ENCODE peak calls at places on chromosomes 11 and 22, in four cellular contexts. J, O, F and D are unnamed samples.
A peak's percentile ranks its signal among the peaks of the same experiment; 100 is the strongest.

GRCh38 chr11:69327741-69328191 is 33.8 kb downstream of the MYEOV start:
- DNase-seq in F (no peak), O (no peak), J (no peak), D (no peak)

GRCh38 chr11:45982656-45983470 is 60.4 kb downstream of the LARGE2 start:
- DNase-seq in O (peak; percentile 79), J (peak; percentile 74), F (no peak), D (no peak)

GRCh38 chr11:130801287-130802146 is 114.8 kb downstream of the SNX19 start:
- DNase-seq in F (no peak), J (no peak), O (no peak), D (no peak)

GRCh38 chr11:9972917-9973504 is 309.1 kb downstream of the SWAP70 start:
- DNase-seq in O (peak; percentile 39), F (no peak), J (no peak), D (peak; percentile 40)

GRCh38 chr22:46043816-46044717 is 67.1 kb upstream of the WNT7B start:
- DNase-seq in J (peak; percentile 29), F (no peak), O (no peak), D (no peak)

GRCh38 chr11:30573951-30574350 is 12.2 kb downstream of the MPPED2 start:
- DNase-seq in J (no peak), F (no peak), O (no peak), D (no peak)

GRCh38 chr11:69567951-69568808 is 72.8 kb upstream of the CCND1 start:
- DNase-seq in J (no peak), F (no peak), O (no peak), D (peak; percentile 98)

GRCh38 chr11:122213111-122213510 is 97.1 kb upstream of the BLID start:
- DNase-seq in J (no peak), F (no peak), O (no peak), D (no peak)

GRCh38 chr11:10454902-10455631 is at the start of gene AMPD3:
- DNase-seq in O (peak; percentile 65), F (peak; percentile 48), J (no peak), D (peak; percentile 65)

GRCh38 chr22:23192133-23192532 is 11.8 kb downstream of the BCR start:
- DNase-seq in F (no peak), O (no peak), J (no peak), D (no peak)

GRCh38 chr22:46171940-46172339 is 21.6 kb downstream of the PPARA start:
- DNase-seq in F (no peak), J (no peak), O (no peak), D (no peak)

GRCh38 chr11:291281-292210 is 2.6 kb downstream of the PGGHG start:
- DNase-seq in J (peak; percentile 45), O (no peak), F (no peak), D (no peak)

GRCh38 chr11:11265994-11266606 is 87.0 kb downstream of the CSNK2A3 start:
- DNase-seq in O (peak; percentile 90), J (peak; percentile 87), F (no peak), D (no peak)

GRCh38 chr11:11722861-11723260 is 101.1 kb upstream of the GALNT18 start:
- DNase-seq in F (no peak), J (no peak), O (no peak), D (no peak)

GRCh38 chr11:7584910-7585309 is 71.1 kb downstream of the PPFIBP2 start:
- DNase-seq in F (no peak), J (no peak), O (no peak), D (no peak)

GRCh38 chr22:45638834-45639746 is 32.5 kb upstream of the ATXN10 start:
- DNase-seq in F (no peak), O (peak; percentile 75), J (no peak), D (peak; percentile 57)

GRCh38 chr22:46725096-46725495 is 13.0 kb downstream of the CERK start:
- DNase-seq in F (no peak), J (no peak), O (no peak), D (no peak)

GRCh38 chr22:41334215-41334614 is 32.9 kb downstream of the ZC3H7B start:
- DNase-seq in J (no peak), O (no peak), F (no peak), D (no peak)

GRCh38 chr11:27455667-27456066 is 16.9 kb downstream of the LGR4 start:
- DNase-seq in J (no peak), F (no peak), O (no peak), D (no peak)

GRCh38 chr11:31797227-31798056 is 13.7 kb downstream of the PAX6 start:
- DNase-seq in O (no peak), J (no peak), F (no peak), D (no peak)

GRCh38 chr11:129720994-129721393 is 94.7 kb upstream of the TMEM45B start:
- DNase-seq in F (no peak), J (no peak), O (no peak), D (no peak)

GRCh38 chr22:23053912-23054530 is 16.3 kb upstream of the GNAZ start:
- DNase-seq in O (no peak), F (no peak), J (peak; percentile 3), D (no peak)

GRCh38 chr11:39239553-39239952 is 2219.9 kb downstream of the LRRC4C start:
- DNase-seq in O (no peak), J (no peak), F (no peak), D (no peak)

GRCh38 chr11:126608626-126609010 is 253.1 kb downstream of the ST3GAL4 start:
- DNase-seq in F (no peak), J (no peak), O (no peak), D (no peak)

GRCh38 chr11:49208006-49208721 is at the start of gene FOLH1:
- DNase-seq in F (no peak), J (no peak), O (no peak), D (no peak)

GRCh38 chr11:130904380-130904779 is 11.9 kb downstream of the SNX19 start:
- DNase-seq in J (no peak), O (peak; percentile 22), F (no peak), D (no peak)

GRCh38 chr11:124644426-124645280 is 22.0 kb downstream of the TBRG1 start:
- DNase-seq in O (peak; percentile 66), J (peak; percentile 49), F (no peak), D (peak; percentile 64)

GRCh38 chr11:83069441-83070043 is 2.2 kb downstream of the RAB30 start:
- DNase-seq in J (no peak), F (no peak), O (no peak), D (no peak)

GRCh38 chr11:12540913-12541587 is 133.2 kb upstream of the TEAD1 start:
- DNase-seq in J (no peak), O (no peak), F (no peak), D (no peak)

GRCh38 chr22:40620464-40621046 is 16.0 kb downstream of the MRTFA start:
- DNase-seq in O (peak; percentile 35), J (no peak), F (no peak), D (no peak)

GRCh38 chr11:111155021-111155420 is 90.5 kb upstream of the POU2AF2 start:
- DNase-seq in O (no peak), F (no peak), J (no peak), D (no peak)

GRCh38 chr22:44276706-44277403 is 35.9 kb downstream of the SHISAL1 start:
- DNase-seq in F (no peak), O (no peak), J (no peak), D (no peak)

GRCh38 chr11:10432493-10432892 is 22.6 kb upstream of the AMPD3 start:
- DNase-seq in F (no peak), O (no peak), J (no peak), D (no peak)

GRCh38 chr11:45650166-45651095 is 15.0 kb downstream of the CHST1 start:
- DNase-seq in F (no peak), J (no peak), O (no peak), D (no peak)

GRCh38 chr11:26331911-26332571 is at the start of gene ANO3:
- DNase-seq in F (no peak), J (peak; percentile 95), O (peak; percentile 56), D (peak; percentile 67)

GRCh38 chr11:48083427-48083826 is 103.1 kb downstream of the PTPRJ start:
- DNase-seq in F (no peak), O (no peak), J (no peak), D (no peak)

GRCh38 chr11:13462928-13463778 is at the start of gene BTBD10:
- DNase-seq in F (peak; percentile 89), O (peak; percentile 95), J (peak; percentile 87), D (peak; percentile 89)

GRCh38 chr11:28123151-28123571 is 15.0 kb downstream of the METTL15 start:
- DNase-seq in O (no peak), J (no peak), F (no peak), D (peak; percentile 10)

GRCh38 chr22:23218867-23219251 is 38.5 kb downstream of the BCR start:
- DNase-seq in J (peak; percentile 55), F (no peak), O (no peak), D (peak; percentile 59)

GRCh38 chr11:64590763-64591221 is at the start of gene SLC22A12:
- DNase-seq in O (no peak), J (no peak), F (no peak), D (no peak)

GRCh38 chr22:39152024-39152510 is 413 bp downstream of the CBX7 start:
- DNase-seq in F (no peak), O (no peak), J (no peak), D (no peak)
- TF ChIP-seq ETV6 in F (no peak), O (no peak), J (no peak), D (no peak)

GRCh38 chr22:28702891-28703290 is 23.3 kb upstream of the TTC28 start:
- DNase-seq in J (no peak), O (no peak), F (no peak), D (no peak)
- TF ChIP-seq ETV6 in J (no peak), O (no peak), F (no peak), D (no peak)

GRCh38 chr11:88861618-88862017 is 204.2 kb downstream of the GRM5 start:
- DNase-seq in J (no peak), F (no peak), O (no peak), D (no peak)
- TF ChIP-seq ETV6 in J (no peak), F (no peak), O (no peak), D (no peak)

GRCh38 chr11:128473631-128474030 is 113.7 kb downstream of the ETS1 start:
- DNase-seq in F (peak; percentile 51), J (no peak), O (no peak), D (no peak)
- TF ChIP-seq ETV6 in F (no peak), J (no peak), O (no peak), D (no peak)

DNA sequence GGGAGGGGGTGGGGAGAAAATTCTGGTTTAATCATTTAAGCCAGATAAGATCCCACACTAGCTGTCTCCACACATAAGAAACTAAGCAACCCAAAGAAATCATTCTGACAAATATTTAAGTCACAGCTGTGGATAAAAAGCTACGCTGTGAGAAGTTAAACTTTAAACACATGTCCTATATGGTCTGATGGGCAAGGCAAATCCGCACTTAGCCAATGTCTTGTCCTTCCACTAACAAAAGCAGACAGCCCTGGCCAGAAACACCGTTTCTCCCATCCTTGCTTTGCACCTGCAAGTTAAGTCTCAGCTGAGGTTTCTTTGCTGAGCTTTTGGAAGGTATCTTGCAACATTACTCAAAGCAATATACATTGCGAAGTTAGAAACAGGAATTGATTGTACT is 68.0 kb downstream of the ETS1 start:
- DNase-seq in F (no peak), J (no peak), O (no peak), D (no peak)
- TF ChIP-seq ETV6 in F (no peak), J (no peak), O (no peak), D (no peak)

GRCh38 chr22:50139843-50140415 is 30.6 kb upstream of the PANX2 start:
- DNase-seq in J (no peak), O (no peak), F (no peak), D (peak; percentile 68)
- TF ChIP-seq ETV6 in J (no peak), O (no peak), F (no peak), D (no peak)

GRCh38 chr11:1292018-1292643 is 17.3 kb downstream of the TOLLIP start:
- DNase-seq in F (no peak), O (no peak), J (no peak), D (no peak)
- TF ChIP-seq ETV6 in F (no peak), O (no peak), J (no peak), D (no peak)

GRCh38 chr22:48061726-48062125 is 1299.3 kb downstream of the TBC1D22A start:
- DNase-seq in J (no peak), F (no peak), O (no peak), D (no peak)
- TF ChIP-seq ETV6 in J (no peak), F (no peak), O (no peak), D (no peak)